ENCODE peak calls at places on chromosomes 3 and 15, in four cellular contexts. One of them, this sample, is unnamed.

GRCh38 chr3:67245545-67245944 is 247.4 kb downstream of the KBTBD8 start:
- DNase-seq in endothelial cell: no peak
- DNase-seq in GM23338: peak; percentile 30
- DNase-seq in psoas muscle: no peak
- DNase-seq in this sample: no peak

GRCh38 chr3:132288357-132288756 is 28.9 kb upstream of the ACP3 start:
- DNase-seq in psoas muscle: no peak
- DNase-seq in endothelial cell: no peak
- DNase-seq in GM23338: no peak
- DNase-seq in this sample: no peak

GRCh38 chr3:196537319-196537984 is 22.3 kb upstream of the SMCO1 start:
- DNase-seq in psoas muscle: peak; percentile 27
- DNase-seq in endothelial cell: peak; percentile 51
- DNase-seq in GM23338: peak; percentile 80
- DNase-seq in this sample: peak; percentile 39

GRCh38 chr3:170767576-170767941 is 102.4 kb downstream of the RPL22L1 start:
- DNase-seq in endothelial cell: no peak
- DNase-seq in psoas muscle: no peak
- DNase-seq in GM23338: no peak
- DNase-seq in this sample: no peak

GRCh38 chr15:37125143-37125542 is 24.8 kb upstream of the MEIS2 start:
- DNase-seq in psoas muscle: no peak
- DNase-seq in endothelial cell: no peak
- DNase-seq in GM23338: no peak
- DNase-seq in this sample: no peak

GRCh38 chr3:51382076-51382745 is 2.9 kb upstream of the MANF start:
- DNase-seq in endothelial cell: no peak
- DNase-seq in psoas muscle: no peak
- DNase-seq in GM23338: peak; percentile 57
- DNase-seq in this sample: no peak

GRCh38 chr3:123300572-123300971 is 98.8 kb downstream of the SEC22A start:
- DNase-seq in endothelial cell: no peak
- DNase-seq in GM23338: no peak
- DNase-seq in psoas muscle: no peak
- DNase-seq in this sample: no peak

GRCh38 chr15:64938192-64938591 is 26.5 kb downstream of the ANKDD1A start:
- DNase-seq in psoas muscle: no peak
- DNase-seq in endothelial cell: no peak
- DNase-seq in GM23338: no peak
- DNase-seq in this sample: no peak

GRCh38 chr3:188656196-188656982 is 502.4 kb downstream of the LPP start:
- DNase-seq in endothelial cell: no peak
- DNase-seq in psoas muscle: no peak
- DNase-seq in GM23338: no peak
- DNase-seq in this sample: no peak

GRCh38 chr15:29364429-29365078 is 94.9 kb upstream of the NSMCE3 start:
- DNase-seq in psoas muscle: no peak
- DNase-seq in endothelial cell: no peak
- DNase-seq in GM23338: peak; percentile 66
- DNase-seq in this sample: no peak

GRCh38 chr15:34701536-34701935 is 53.3 kb downstream of the GJD2 start:
- DNase-seq in GM23338: peak; percentile 29
- DNase-seq in endothelial cell: no peak
- DNase-seq in psoas muscle: no peak
- DNase-seq in this sample: no peak

GRCh38 chr15:85756411-85757072 is 38.2 kb downstream of the KLHL25 start:
- DNase-seq in psoas muscle: no peak
- DNase-seq in GM23338: no peak
- DNase-seq in endothelial cell: no peak
- DNase-seq in this sample: no peak

GRCh38 chr15:22974745-22975144 is 5.4 kb downstream of the CYFIP1 start:
- DNase-seq in GM23338: no peak
- DNase-seq in endothelial cell: no peak
- DNase-seq in psoas muscle: no peak
- DNase-seq in this sample: no peak

GRCh38 chr15:92158426-92158825 is 235.3 kb upstream of the ST8SIA2 start:
- DNase-seq in psoas muscle: no peak
- DNase-seq in endothelial cell: no peak
- DNase-seq in GM23338: peak; percentile 57
- DNase-seq in this sample: no peak

GRCh38 chr3:70488131-70488530 is 175.7 kb upstream of the MDFIC2 start:
- DNase-seq in psoas muscle: no peak
- DNase-seq in GM23338: no peak
- DNase-seq in endothelial cell: no peak
- DNase-seq in this sample: no peak

GRCh38 chr3:38651153-38651789 is 1.8 kb upstream of the SCN5A start:
- DNase-seq in psoas muscle: peak; percentile 67
- DNase-seq in endothelial cell: peak; percentile 74
- DNase-seq in GM23338: peak; percentile 88
- DNase-seq in this sample: peak; percentile 84

GRCh38 chr3:31462050-31462569 is 70.6 kb upstream of the STT3B start:
- DNase-seq in psoas muscle: no peak
- DNase-seq in GM23338: peak; percentile 24
- DNase-seq in endothelial cell: no peak
- DNase-seq in this sample: peak; percentile 32

GRCh38 chr3:98778852-98779379 is 15.8 kb downstream of the ST3GAL6 start:
- DNase-seq in GM23338: no peak
- DNase-seq in psoas muscle: no peak
- DNase-seq in endothelial cell: no peak
- DNase-seq in this sample: no peak

GRCh38 chr3:186414735-186415419 is 52.8 kb upstream of the DGKG start:
- DNase-seq in endothelial cell: no peak
- DNase-seq in GM23338: no peak
- DNase-seq in psoas muscle: peak; percentile 19
- DNase-seq in this sample: no peak

GRCh38 chr3:42114130-42114529 is 23.0 kb downstream of the TRAK1 start:
- DNase-seq in GM23338: no peak
- DNase-seq in endothelial cell: no peak
- DNase-seq in psoas muscle: no peak
- DNase-seq in this sample: no peak

GRCh38 chr3:128537091-128537703 is 44.2 kb upstream of the GATA2 start:
- DNase-seq in endothelial cell: no peak
- DNase-seq in psoas muscle: no peak
- DNase-seq in GM23338: no peak
- DNase-seq in this sample: no peak

GRCh38 chr3:131688370-131688769 is 185.6 kb upstream of the MRPL3 start:
- DNase-seq in psoas muscle: no peak
- DNase-seq in GM23338: no peak
- DNase-seq in endothelial cell: no peak
- DNase-seq in this sample: peak; percentile 13

GRCh38 chr15:51878446-51879386 is 49.3 kb downstream of the TMOD3 start:
- DNase-seq in endothelial cell: no peak
- DNase-seq in GM23338: no peak
- DNase-seq in psoas muscle: no peak
- DNase-seq in this sample: no peak

GRCh38 chr3:40086890-40087884 is 222.3 kb upstream of the EIF1B start:
- DNase-seq in GM23338: no peak
- DNase-seq in psoas muscle: no peak
- DNase-seq in endothelial cell: no peak
- DNase-seq in this sample: no peak

GRCh38 chr3:52784931-52785590 is 7.7 kb downstream of the ITIH1 start:
- DNase-seq in endothelial cell: no peak
- DNase-seq in psoas muscle: no peak
- DNase-seq in GM23338: no peak
- DNase-seq in this sample: no peak

GRCh38 chr15:43370310-43370974 is 401 bp downstream of the ZSCAN29 start:
- DNase-seq in psoas muscle: no peak
- DNase-seq in endothelial cell: peak; percentile 46
- DNase-seq in GM23338: peak; percentile 66
- DNase-seq in this sample: no peak

GRCh38 chr3:14518893-14519292 is 21.2 kb downstream of the GRIP2 start:
- DNase-seq in GM23338: no peak
- DNase-seq in psoas muscle: no peak
- DNase-seq in endothelial cell: no peak
- DNase-seq in this sample: no peak

GRCh38 chr3:53713626-53714025 is 132.6 kb downstream of the CHDH start:
- DNase-seq in endothelial cell: no peak
- DNase-seq in GM23338: no peak
- DNase-seq in psoas muscle: no peak
- DNase-seq in this sample: no peak

GRCh38 chr3:65193531-65193930 is 505.7 kb upstream of the ADAMTS9 start:
- DNase-seq in GM23338: no peak
- DNase-seq in psoas muscle: no peak
- DNase-seq in endothelial cell: no peak
- DNase-seq in this sample: no peak

GRCh38 chr3:129119365-129120100 is 2.1 kb downstream of the RAB43 start:
- DNase-seq in GM23338: no peak
- DNase-seq in psoas muscle: no peak
- DNase-seq in endothelial cell: no peak
- DNase-seq in this sample: no peak

GRCh38 chr3:117473981-117474563 is 764.5 kb downstream of the TUSC7 start:
- DNase-seq in psoas muscle: no peak
- DNase-seq in endothelial cell: no peak
- DNase-seq in GM23338: peak; percentile 17
- DNase-seq in this sample: no peak

GRCh38 chr3:194281766-194282165 is 69.4 kb downstream of the CPN2 start:
- DNase-seq in GM23338: no peak
- DNase-seq in endothelial cell: no peak
- DNase-seq in psoas muscle: peak; percentile 0
- DNase-seq in this sample: no peak

GRCh38 chr3:36954452-36955134 is 9.7 kb upstream of the TRANK1 start:
- DNase-seq in endothelial cell: no peak
- DNase-seq in psoas muscle: no peak
- DNase-seq in GM23338: no peak
- DNase-seq in this sample: no peak

GRCh38 chr3:197520311-197521276 is 35.2 kb downstream of the BDH1 start:
- DNase-seq in endothelial cell: no peak
- DNase-seq in GM23338: peak; percentile 56
- DNase-seq in psoas muscle: no peak
- DNase-seq in this sample: no peak

GRCh38 chr3:7646851-7647250 is 785.9 kb downstream of the GRM7 start:
- DNase-seq in endothelial cell: no peak
- DNase-seq in GM23338: no peak
- DNase-seq in psoas muscle: no peak
- DNase-seq in this sample: no peak

GRCh38 chr15:58852347-58852746 is 81.1 kb downstream of the SLTM start:
- DNase-seq in psoas muscle: no peak
- DNase-seq in endothelial cell: no peak
- DNase-seq in GM23338: peak; percentile 64
- DNase-seq in this sample: no peak

GRCh38 chr3:24494616-24495333 is at the start of gene THRB:
- DNase-seq in GM23338: peak; percentile 79
- DNase-seq in psoas muscle: peak; percentile 83
- DNase-seq in endothelial cell: peak; percentile 73
- DNase-seq in this sample: peak; percentile 31
- TF ChIP-seq CTCF in GM23338: no peak
- TF ChIP-seq CTCF in psoas muscle: peak; percentile 46
- TF ChIP-seq CTCF in endothelial cell: no peak
- TF ChIP-seq CTCF in this sample: no peak

GRCh38 chr15:40002295-40002694 is 36.7 kb downstream of the SRP14 start:
- DNase-seq in endothelial cell: no peak
- DNase-seq in GM23338: peak; percentile 32
- DNase-seq in psoas muscle: no peak
- DNase-seq in this sample: no peak
- TF ChIP-seq CTCF in endothelial cell: no peak
- TF ChIP-seq CTCF in GM23338: no peak
- TF ChIP-seq CTCF in psoas muscle: no peak
- TF ChIP-seq CTCF in this sample: no peak

GRCh38 chr3:184583345-184584000 is 21.9 kb downstream of the EPHB3 start:
- DNase-seq in psoas muscle: peak; percentile 50
- DNase-seq in GM23338: no peak
- DNase-seq in endothelial cell: peak; percentile 35
- DNase-seq in this sample: no peak

GRCh38 chr3:184582998-184583344 is 21.4 kb downstream of the EPHB3 start:
- DNase-seq in endothelial cell: no peak
- DNase-seq in GM23338: no peak
- DNase-seq in psoas muscle: no peak
- DNase-seq in this sample: no peak

GRCh38 chr3:184582583-184582982 is 21.0 kb downstream of the EPHB3 start:
- DNase-seq in GM23338: peak; percentile 87
- DNase-seq in psoas muscle: no peak
- DNase-seq in endothelial cell: no peak
- DNase-seq in this sample: no peak

GRCh38 chr3:184585545-184585944 is 24.0 kb downstream of the EPHB3 start:
- DNase-seq in endothelial cell: no peak
- DNase-seq in GM23338: no peak
- DNase-seq in psoas muscle: no peak
- DNase-seq in this sample: no peak

GRCh38 chr3:184584001-184584891 is 22.7 kb downstream of the EPHB3 start:
- DNase-seq in psoas muscle: no peak
- DNase-seq in endothelial cell: peak; percentile 49
- DNase-seq in GM23338: peak; percentile 77
- DNase-seq in this sample: no peak
- TF ChIP-seq CTCF in psoas muscle: no peak
- TF ChIP-seq CTCF in endothelial cell: no peak
- TF ChIP-seq CTCF in GM23338: peak; percentile 71
- TF ChIP-seq CTCF in this sample: no peak

GRCh38 chr3:165210132-165210531 is 13.9 kb upstream of the SLITRK3 start:
- DNase-seq in endothelial cell: no peak
- DNase-seq in GM23338: peak; percentile 13
- DNase-seq in psoas muscle: no peak
- DNase-seq in this sample: no peak
- TF ChIP-seq CTCF in endothelial cell: peak; percentile 77
- TF ChIP-seq CTCF in GM23338: no peak
- TF ChIP-seq CTCF in psoas muscle: no peak
- TF ChIP-seq CTCF in this sample: no peak

GRCh38 chr3:103295974-103296570 is 861.3 kb downstream of the ZPLD1 start:
- DNase-seq in psoas muscle: no peak
- DNase-seq in endothelial cell: no peak
- DNase-seq in GM23338: peak; percentile 37
- DNase-seq in this sample: no peak
- TF ChIP-seq CTCF in psoas muscle: no peak
- TF ChIP-seq CTCF in endothelial cell: peak; percentile 31
- TF ChIP-seq CTCF in GM23338: peak; percentile 43
- TF ChIP-seq CTCF in this sample: peak; percentile 32

GRCh38 chr15:77548608-77549551 is 83.8 kb downstream of the LINGO1 start:
- DNase-seq in psoas muscle: no peak
- DNase-seq in endothelial cell: no peak
- DNase-seq in GM23338: peak; percentile 43
- DNase-seq in this sample: no peak

GRCh38 chr15:77547801-77548607 is 84.7 kb downstream of the LINGO1 start:
- DNase-seq in GM23338: no peak
- DNase-seq in psoas muscle: no peak
- DNase-seq in endothelial cell: peak; percentile 44
- DNase-seq in this sample: no peak

GRCh38 chr15:77550275-77551251 is 82.1 kb downstream of the LINGO1 start:
- DNase-seq in GM23338: no peak
- DNase-seq in endothelial cell: no peak
- DNase-seq in psoas muscle: no peak
- DNase-seq in this sample: no peak

GRCh38 chr15:77552066-77552465 is 80.6 kb downstream of the LINGO1 start:
- DNase-seq in GM23338: no peak
- DNase-seq in psoas muscle: no peak
- DNase-seq in endothelial cell: no peak
- DNase-seq in this sample: no peak

GRCh38 chr15:77549552-77550274 is 83.0 kb downstream of the LINGO1 start:
- DNase-seq in psoas muscle: no peak
- DNase-seq in endothelial cell: no peak
- DNase-seq in GM23338: no peak
- DNase-seq in this sample: no peak
- TF ChIP-seq CTCF in psoas muscle: no peak
- TF ChIP-seq CTCF in endothelial cell: no peak
- TF ChIP-seq CTCF in GM23338: no peak
- TF ChIP-seq CTCF in this sample: no peak

This sample was measured in GM10248.